ENCODE peak calls at places on chromosomes 3 and 15, in four cellular contexts. One of them, this sample, is unnamed.
A peak's percentile ranks its signal among the peaks of the same experiment; 100 is the strongest.

GRCh38 chr3:18066899-18067582 is 324.6 kb upstream of the TBC1D5 start:
- DNase-seq in HepG2: no peak
- DNase-seq in RWPE1: no peak
- DNase-seq in heart left ventricle: no peak
- DNase-seq in this sample: no peak

GRCh38 chr3:127585163-127585812 is 5.2 kb downstream of the TPRA1 start:
- DNase-seq in HepG2: no peak
- DNase-seq in RWPE1: no peak
- DNase-seq in heart left ventricle: peak; percentile 21
- DNase-seq in this sample: no peak

GRCh38 chr3:170476291-170476690 is 57.6 kb downstream of the CLDN11 start:
- DNase-seq in heart left ventricle: no peak
- DNase-seq in HepG2: no peak
- DNase-seq in RWPE1: no peak
- DNase-seq in this sample: no peak

GRCh38 chr3:50600141-50600753 is 11.3 kb downstream of the CISH start:
- DNase-seq in heart left ventricle: no peak
- DNase-seq in HepG2: no peak
- DNase-seq in RWPE1: no peak
- DNase-seq in this sample: no peak

GRCh38 chr15:33160054-33160453 is 34.5 kb downstream of the FMN1 start:
- DNase-seq in HepG2: no peak
- DNase-seq in heart left ventricle: no peak
- DNase-seq in RWPE1: no peak
- DNase-seq in this sample: no peak

GRCh38 chr15:58568157-58568571 is 136.4 kb downstream of the LIPC start:
- DNase-seq in HepG2: no peak
- DNase-seq in RWPE1: no peak
- DNase-seq in heart left ventricle: no peak
- DNase-seq in this sample: no peak

GRCh38 chr3:11661827-11662226 is 18.1 kb upstream of the VGLL4 start:
- DNase-seq in HepG2: no peak
- DNase-seq in heart left ventricle: no peak
- DNase-seq in RWPE1: peak; percentile 21
- DNase-seq in this sample: no peak

GRCh38 chr15:78726870-78727551 is 84.3 kb downstream of the ADAMTS7 start:
- DNase-seq in RWPE1: peak; percentile 63
- DNase-seq in HepG2: peak; percentile 28
- DNase-seq in heart left ventricle: no peak
- DNase-seq in this sample: no peak

GRCh38 chr15:50416920-50417319 is 7.3 kb upstream of the USP8 start:
- DNase-seq in RWPE1: no peak
- DNase-seq in HepG2: no peak
- DNase-seq in heart left ventricle: no peak
- DNase-seq in this sample: no peak

GRCh38 chr3:67418539-67419529 is 235.6 kb downstream of the SUCLG2 start:
- DNase-seq in RWPE1: no peak
- DNase-seq in heart left ventricle: no peak
- DNase-seq in HepG2: no peak
- DNase-seq in this sample: no peak

GRCh38 chr15:64536244-64536836 is 76.0 kb downstream of the ZNF609 start:
- DNase-seq in heart left ventricle: no peak
- DNase-seq in HepG2: peak; percentile 85
- DNase-seq in RWPE1: peak; percentile 92
- DNase-seq in this sample: no peak

GRCh38 chr3:123641505-123641904 is 56.7 kb upstream of the HACD2 start:
- DNase-seq in RWPE1: no peak
- DNase-seq in heart left ventricle: no peak
- DNase-seq in HepG2: no peak
- DNase-seq in this sample: no peak

GRCh38 chr3:30502742-30503073 is 103.7 kb upstream of the TGFBR2 start:
- DNase-seq in heart left ventricle: no peak
- DNase-seq in HepG2: no peak
- DNase-seq in RWPE1: peak; percentile 73
- DNase-seq in this sample: no peak

GRCh38 chr3:34571714-34572113 is 773.3 kb downstream of the PDCD6IP start:
- DNase-seq in RWPE1: no peak
- DNase-seq in heart left ventricle: no peak
- DNase-seq in HepG2: no peak
- DNase-seq in this sample: no peak

GRCh38 chr3:34570916-34571705 is 772.7 kb downstream of the PDCD6IP start:
- DNase-seq in heart left ventricle: no peak
- DNase-seq in HepG2: no peak
- DNase-seq in RWPE1: no peak
- DNase-seq in this sample: no peak

GRCh38 chr3:34567266-34567665 is 768.8 kb downstream of the PDCD6IP start:
- DNase-seq in heart left ventricle: no peak
- DNase-seq in HepG2: no peak
- DNase-seq in RWPE1: no peak
- DNase-seq in this sample: no peak

GRCh38 chr3:34569437-34569836 is 771.0 kb downstream of the PDCD6IP start:
- DNase-seq in HepG2: no peak
- DNase-seq in RWPE1: no peak
- DNase-seq in heart left ventricle: no peak
- DNase-seq in this sample: no peak

GRCh38 chr3:34568766-34569165 is 770.3 kb downstream of the PDCD6IP start:
- DNase-seq in RWPE1: no peak
- DNase-seq in heart left ventricle: no peak
- DNase-seq in HepG2: no peak
- DNase-seq in this sample: no peak
- H3K27ac ChIP-seq in RWPE1: no peak overlapping the region
- H3K27ac ChIP-seq in heart left ventricle: no peak overlapping the region
- H3K27ac ChIP-seq in HepG2: no peak overlapping the region
- H3K27ac ChIP-seq in this sample: no peak overlapping the region

GRCh38 chr3:167743799-167744198 is 8.3 kb downstream of the SERPINI1 start:
- DNase-seq in HepG2: no peak
- DNase-seq in RWPE1: no peak
- DNase-seq in heart left ventricle: no peak
- DNase-seq in this sample: no peak

GRCh38 chr3:167739190-167739589 is 3.7 kb downstream of the SERPINI1 start:
- DNase-seq in HepG2: peak; percentile 83
- DNase-seq in RWPE1: no peak
- DNase-seq in heart left ventricle: no peak
- DNase-seq in this sample: no peak

GRCh38 chr3:167738037-167738436 is 2.5 kb downstream of the SERPINI1 start:
- DNase-seq in heart left ventricle: no peak
- DNase-seq in RWPE1: no peak
- DNase-seq in HepG2: no peak
- DNase-seq in this sample: no peak

GRCh38 chr3:167740961-167741587 is 5.6 kb downstream of the SERPINI1 start:
- DNase-seq in HepG2: peak; percentile 43
- DNase-seq in RWPE1: no peak
- DNase-seq in heart left ventricle: no peak
- DNase-seq in this sample: no peak

GRCh38 chr3:167742338-167742737 is 6.8 kb downstream of the SERPINI1 start:
- DNase-seq in HepG2: no peak
- DNase-seq in RWPE1: no peak
- DNase-seq in heart left ventricle: no peak
- DNase-seq in this sample: no peak
- H3K27ac ChIP-seq in HepG2: no peak overlapping the region
- H3K27ac ChIP-seq in RWPE1: no peak overlapping the region
- H3K27ac ChIP-seq in heart left ventricle: no peak overlapping the region
- H3K27ac ChIP-seq in this sample: no peak overlapping the region

DNA sequence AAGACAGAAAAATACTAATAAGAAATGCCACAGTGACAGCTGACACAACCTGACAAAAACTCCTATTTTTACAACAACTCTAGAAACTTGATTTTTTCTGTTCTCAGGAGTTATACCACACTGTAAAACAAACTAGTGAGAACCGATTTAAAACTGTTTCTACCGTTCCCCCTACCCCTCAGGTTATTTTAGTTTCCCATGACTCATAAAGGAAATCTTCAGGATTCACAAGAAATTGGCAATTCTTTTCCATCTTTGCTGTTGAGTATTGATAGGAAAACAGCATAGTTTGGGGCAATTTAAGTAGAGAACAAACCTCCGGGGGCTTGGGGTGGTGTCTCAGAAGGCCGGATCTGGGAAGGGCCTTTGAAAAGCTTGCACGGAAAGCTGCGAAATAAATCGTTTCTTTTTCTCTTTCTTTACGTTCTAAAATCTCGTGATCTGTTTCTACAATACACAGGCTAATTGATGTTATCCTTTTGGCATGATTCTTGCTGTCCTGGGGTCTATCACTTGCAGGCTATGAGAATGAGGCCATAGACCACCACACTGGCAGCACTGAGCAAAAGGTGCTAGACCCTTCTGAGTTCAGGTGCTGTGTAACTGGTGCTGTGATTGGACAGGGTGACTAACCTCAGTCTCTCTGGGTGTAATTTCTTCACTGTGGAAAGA is 89.3 kb downstream of the LPP start:
- DNase-seq in heart left ventricle: no peak
- DNase-seq in HepG2: no peak
- DNase-seq in RWPE1: no peak
- DNase-seq in this sample: no peak
- H3K27ac ChIP-seq in heart left ventricle: peak overlapping the region; percentile 83
- H3K27ac ChIP-seq in HepG2: no peak overlapping the region
- H3K27ac ChIP-seq in RWPE1: no peak overlapping the region
- H3K27ac ChIP-seq in this sample: no peak overlapping the region

DNA sequence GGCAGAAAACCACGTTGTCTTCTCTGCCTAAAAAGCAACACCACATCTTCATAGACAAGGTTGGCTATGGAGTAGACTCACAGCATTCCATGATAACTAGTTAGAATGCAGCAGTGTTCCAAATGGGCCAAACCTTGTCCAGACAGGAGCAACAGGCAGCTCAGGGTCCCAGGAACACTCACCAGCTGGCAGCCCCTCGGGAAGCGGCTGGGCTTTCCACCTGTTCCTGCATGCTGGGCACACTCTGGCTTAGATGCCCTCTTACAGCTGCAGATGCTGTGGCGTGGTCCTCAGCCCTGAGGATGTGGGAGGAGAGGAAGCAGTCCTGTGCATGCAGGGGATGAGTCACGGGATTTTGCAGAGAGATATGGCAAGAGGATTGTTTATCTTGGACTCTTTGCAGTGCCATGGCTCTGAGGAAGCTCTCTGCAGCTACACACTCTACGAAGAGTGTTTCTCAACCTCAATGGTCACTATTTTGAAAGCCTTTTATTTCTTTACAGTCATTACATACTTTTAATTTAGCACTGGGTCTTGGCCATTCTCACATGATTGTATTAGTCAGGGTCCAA is 11.3 kb downstream of the NRROS start:
- DNase-seq in HepG2: peak; percentile 36
- DNase-seq in RWPE1: peak; percentile 95
- DNase-seq in heart left ventricle: peak; percentile 71
- DNase-seq in this sample: no peak
- H3K27ac ChIP-seq in HepG2: no peak overlapping the region
- H3K27ac ChIP-seq in RWPE1: peak overlapping the region; percentile 96
- H3K27ac ChIP-seq in heart left ventricle: peak overlapping the region; percentile 67
- H3K27ac ChIP-seq in this sample: no peak overlapping the region

GRCh38 chr3:143150979-143151726 is 31.6 kb downstream of the CHST2 start:
- DNase-seq in HepG2: no peak
- DNase-seq in RWPE1: no peak
- DNase-seq in heart left ventricle: no peak
- DNase-seq in this sample: no peak

GRCh38 chr3:143145951-143146350 is 26.4 kb downstream of the CHST2 start:
- DNase-seq in heart left ventricle: no peak
- DNase-seq in HepG2: no peak
- DNase-seq in RWPE1: no peak
- DNase-seq in this sample: no peak

GRCh38 chr3:143146875-143147274 is 27.3 kb downstream of the CHST2 start:
- DNase-seq in HepG2: no peak
- DNase-seq in RWPE1: no peak
- DNase-seq in heart left ventricle: no peak
- DNase-seq in this sample: no peak

GRCh38 chr3:143152043-143152442 is 32.5 kb downstream of the CHST2 start:
- DNase-seq in heart left ventricle: no peak
- DNase-seq in RWPE1: no peak
- DNase-seq in HepG2: no peak
- DNase-seq in this sample: no peak

DNA sequence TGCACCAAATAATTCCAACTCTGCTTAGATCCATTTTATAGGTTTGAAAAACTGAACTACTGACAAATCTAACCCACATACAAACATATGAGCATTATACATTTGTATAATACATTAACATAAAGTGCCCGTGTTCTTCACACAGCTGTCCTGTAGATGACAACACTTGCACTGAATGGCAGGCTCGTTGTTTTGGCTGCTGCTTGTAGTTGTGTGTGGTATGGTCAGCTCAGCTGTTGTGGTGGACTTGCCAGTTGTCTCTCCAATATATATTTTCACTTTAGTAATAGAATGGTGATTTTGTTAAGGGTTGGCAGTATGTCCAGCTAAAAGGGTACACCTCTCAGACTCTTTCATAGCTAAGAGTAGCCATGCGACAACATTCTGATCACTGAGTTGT is 30.5 kb downstream of the CHST2 start:
- DNase-seq in HepG2: no peak
- DNase-seq in heart left ventricle: no peak
- DNase-seq in RWPE1: no peak
- DNase-seq in this sample: no peak
- H3K27ac ChIP-seq in HepG2: no peak overlapping the region
- H3K27ac ChIP-seq in heart left ventricle: no peak overlapping the region
- H3K27ac ChIP-seq in RWPE1: no peak overlapping the region
- H3K27ac ChIP-seq in this sample: no peak overlapping the region

GRCh38 chr3:20683912-20684311 is 497.9 kb upstream of the SGO1 start:
- DNase-seq in HepG2: no peak
- DNase-seq in heart left ventricle: no peak
- DNase-seq in RWPE1: no peak
- DNase-seq in this sample: no peak

GRCh38 chr3:20680990-20681628 is 495.1 kb upstream of the SGO1 start:
- DNase-seq in heart left ventricle: no peak
- DNase-seq in HepG2: no peak
- DNase-seq in RWPE1: no peak
- DNase-seq in this sample: no peak

DNA sequence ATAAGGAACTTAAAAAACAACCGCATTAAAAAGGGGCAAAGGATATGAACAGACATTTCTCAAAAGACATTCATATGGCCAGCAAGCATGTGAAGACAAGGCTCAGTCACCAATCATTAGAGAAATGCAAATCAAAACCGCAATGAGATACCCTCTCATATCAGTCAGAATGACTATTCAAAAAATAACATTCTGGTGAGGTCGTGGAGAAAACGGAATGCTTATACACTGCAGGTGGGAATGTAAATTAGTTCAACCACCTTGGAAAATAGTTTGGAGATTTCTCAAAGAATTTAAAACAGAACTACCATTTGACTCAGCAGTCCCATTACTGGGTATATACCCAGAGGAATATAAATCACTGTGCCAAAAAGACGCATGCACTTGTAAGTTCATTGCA is 496.6 kb upstream of the SGO1 start:
- DNase-seq in heart left ventricle: no peak
- DNase-seq in RWPE1: no peak
- DNase-seq in HepG2: no peak
- DNase-seq in this sample: no peak
- H3K27ac ChIP-seq in heart left ventricle: no peak overlapping the region
- H3K27ac ChIP-seq in RWPE1: no peak overlapping the region
- H3K27ac ChIP-seq in HepG2: no peak overlapping the region
- H3K27ac ChIP-seq in this sample: no peak overlapping the region